ENCODE peak calls at places on chromosomes 5 and 9, in four cellular contexts. X is Right ventricle myocardium superior; H is stimulated activated naive CD4-positive, alpha-beta T cell; D is stimulated activated CD4-positive, alpha-beta T cell treated with anti-CD3 and anti-CD28 coated beads, TNF-alpha, amount 100 ng/mL, for 24 hours. I is an unnamed sample.

GRCh38 chr5:179916523-179916922 is 8.8 kb upstream of the TBC1D9B start:
- DNase-seq in X (no peak), D (no peak), H (no peak), I (no peak)

GRCh38 chr9:130294664-130295063 is 29.1 kb downstream of the HMCN2 start:
- DNase-seq in H (no peak), X (no peak), D (no peak), I (no peak)

GRCh38 chr9:37353791-37354190 is 68.7 kb upstream of the GRHPR start:
- DNase-seq in X (no peak), D (no peak), H (no peak), I (no peak)

GRCh38 chr9:114827658-114828360 is 22.0 kb upstream of the TNFSF15 start:
- DNase-seq in D (no peak), X (no peak), H (no peak), I (no peak)

GRCh38 chr9:115606851-115607250 is 488.9 kb upstream of the TNC start:
- DNase-seq in X (no peak), D (no peak), H (no peak), I (no peak)

GRCh38 chr5:72298711-72299110 is 21.3 kb downstream of the MRPS27 start:
- DNase-seq in X (no peak), D (no peak), H (no peak), I (no peak)

GRCh38 chr5:61229416-61229815 is 67.1 kb upstream of the SMIM15 start:
- DNase-seq in H (no peak), D (no peak), X (peak), I (no peak)

GRCh38 chr9:16516887-16517286 is 353.6 kb downstream of the BNC2 start:
- DNase-seq in X (no peak), H (no peak), D (no peak), I (no peak)

GRCh38 chr5:132364319-132364718 is 5.2 kb upstream of the SLC22A5 start:
- DNase-seq in D (no peak), H (no peak), X (no peak), I (no peak)

GRCh38 chr9:12781334-12781733 is 6.5 kb downstream of the LURAP1L start:
- DNase-seq in H (no peak), X (no peak), D (no peak), I (no peak)

GRCh38 chr9:34446468-34446891 is 11.9 kb downstream of the FAM219A start:
- DNase-seq in D (no peak), H (no peak), X (no peak), I (no peak)

GRCh38 chr9:110892689-110893088 is 145.6 kb downstream of the LPAR1 start:
- DNase-seq in X (no peak), H (no peak), D (no peak), I (no peak)

GRCh38 chr5:53478411-53479044 is 1.9 kb upstream of the FST start:
- DNase-seq in D (no peak), H (peak), X (peak), I (no peak)

GRCh38 chr9:78441822-78442431 is 145.0 kb downstream of the PSAT1 start:
- DNase-seq in D (no peak), H (no peak), X (no peak), I (no peak)

GRCh38 chr5:65100846-65101678 is 332.3 kb downstream of the CWC27 start:
- DNase-seq in X (peak), D (no peak), H (no peak), I (no peak)

GRCh38 chr5:71503536-71503935 is 48.1 kb downstream of the BDP1 start:
- DNase-seq in D (no peak), X (no peak), H (no peak), I (no peak)

GRCh38 chr5:180474569-180474968 is 19.6 kb upstream of the CNOT6 start:
- DNase-seq in H (no peak), X (no peak), D (no peak), I (no peak)

GRCh38 chr5:150624334-150625163 is 15.9 kb upstream of the SYNPO start:
- DNase-seq in D (no peak), X (peak), H (peak), I (peak)

GRCh38 chr9:12643686-12644085 is 49.5 kb upstream of the TYRP1 start:
- DNase-seq in X (no peak), H (no peak), D (no peak), I (no peak)

GRCh38 chr5:109656829-109657228 is 32.9 kb upstream of the MAN2A1 start:
- DNase-seq in X (peak), H (peak), D (no peak), I (no peak)

GRCh38 chr5:141223112-141223783 is at the start of gene PCDHB14:
- DNase-seq in X (no peak), D (no peak), H (no peak), I (no peak)

GRCh38 chr5:113764382-113764781 is 250.9 kb downstream of the YTHDC2 start:
- DNase-seq in D (no peak), X (no peak), H (no peak), I (no peak)

GRCh38 chr5:55724276-55724675 is 12.2 kb upstream of the SLC38A9 start:
- DNase-seq in X (no peak), D (no peak), H (no peak), I (no peak)

GRCh38 chr5:38794986-38795385 is 50.8 kb upstream of the OSMR start:
- DNase-seq in H (no peak), X (no peak), D (no peak), I (no peak)

GRCh38 chr5:164119806-164120440 is 614.5 kb downstream of the MAT2B start:
- DNase-seq in H (no peak), D (no peak), X (no peak), I (no peak)

GRCh38 chr5:178357127-178357526 is 124.5 kb upstream of the PHYKPL start:
- DNase-seq in X (peak), H (no peak), D (no peak), I (no peak)

GRCh38 chr5:111262153-111262552 is 38.0 kb downstream of the CAMK4 start:
- DNase-seq in D (no peak), H (no peak), X (no peak), I (no peak)

GRCh38 chr9:135699440-135699839 is at the start of gene SOHLH1:
- DNase-seq in H (no peak), X (no peak), D (no peak), I (no peak)

GRCh38 chr5:176653401-176653800 is 6.1 kb downstream of the TSPAN17 start:
- DNase-seq in X (no peak), H (no peak), D (peak), I (no peak)

GRCh38 chr5:148909001-148909400 is 82.6 kb downstream of the ADRB2 start:
- DNase-seq in H (no peak), X (no peak), D (no peak), I (no peak)

GRCh38 chr9:126146254-126147145 is 180.1 kb upstream of the MVB12B start:
- DNase-seq in H (no peak), D (no peak), X (no peak), I (peak)

GRCh38 chr9:100573655-100574260 is 4.1 kb upstream of the CAVIN4 start:
- DNase-seq in D (no peak), X (no peak), H (no peak), I (no peak)

GRCh38 chr5:128539038-128539429 is 989 bp upstream of the FBN2 start:
- DNase-seq in H (no peak), D (no peak), X (no peak), I (no peak)

GRCh38 chr5:119453045-119453383 is 717 bp downstream of the HSD17B4 start:
- DNase-seq in X (no peak), D (no peak), H (no peak), I (no peak)

GRCh38 chr9:37784291-37784639 is 599 bp downstream of the EXOSC3 start:
- DNase-seq in D (no peak), H (no peak), X (no peak), I (no peak)

GRCh38 chr9:686381-686813 is 155.1 kb upstream of the DMRT1 start:
- DNase-seq in H (no peak), X (no peak), D (no peak), I (no peak)

GRCh38 chr5:149320791-149321330 is 24.4 kb upstream of the GRPEL2 start:
- DNase-seq in X (peak), D (no peak), H (no peak), I (no peak)

GRCh38 chr5:56481147-56481997 is 248.2 kb upstream of the ANKRD55 start:
- DNase-seq in H (peak), D (no peak), X (peak), I (peak)

I was measured in GM18507.